ENCODE peak calls at places on chromosome 9, in five cellular contexts. K is HepG2, E is H1, D is GM12878, P is K562. F is an unnamed sample.

GRCh38 chr9:124559871-124560270 is 52.7 kb upstream of the NR5A1 start:
- DNase-seq in K (no peak), E (no peak), D (no peak), P (no peak), F (no peak)

GRCh38 chr9:34606190-34606589 is 5.7 kb downstream of the RPP25L start:
- DNase-seq in K (no peak), E (no peak), D (no peak), P (peak; percentile 61), F (no peak)

GRCh38 chr9:125908138-125908537 is 161.0 kb downstream of the PBX3 start:
- DNase-seq in K (no peak), E (no peak), D (no peak), P (no peak), F (no peak)

GRCh38 chr9:108444400-108445358 is 411.1 kb downstream of the ACTL7B start:
- DNase-seq in K (peak; percentile 72), E (no peak), D (no peak), P (no peak), F (peak; percentile 90)

GRCh38 chr9:75001719-75002421 is 26.2 kb downstream of the CARNMT1 start:
- DNase-seq in K (peak; percentile 99), E (no peak), D (peak; percentile 36), P (peak; percentile 80), F (peak; percentile 74)

GRCh38 chr9:81608289-81608657 is 81.1 kb downstream of the TLE1 start:
- DNase-seq in K (no peak), E (no peak), D (no peak), P (no peak), F (no peak)

GRCh38 chr9:100473271-100474081 is 527 bp downstream of the TMEFF1 start:
- DNase-seq in K (no peak), E (no peak), D (no peak), P (peak; percentile 46), F (no peak)

GRCh38 chr9:81423589-81424326 is 265.6 kb downstream of the TLE1 start:
- DNase-seq in K (no peak), E (no peak), D (no peak), P (no peak), F (no peak)

GRCh38 chr9:133106511-133107244 is 14.4 kb downstream of the RALGDS start:
- DNase-seq in K (no peak), E (no peak), D (no peak), P (no peak), F (no peak)

GRCh38 chr9:38177680-38178079 is 108.7 kb upstream of the SHB start:
- DNase-seq in K (no peak), E (no peak), D (no peak), P (no peak), F (no peak)

GRCh38 chr9:14530301-14530700 is 162.9 kb downstream of the ZDHHC21 start:
- DNase-seq in K (no peak), E (no peak), D (no peak), P (no peak), F (no peak)

GRCh38 chr9:7509586-7509985 is 290.0 kb downstream of the DMAC1 start:
- DNase-seq in K (no peak), E (no peak), D (no peak), P (no peak), F (no peak)

GRCh38 chr9:92639124-92639523 is 30.8 kb downstream of the IPPK start:
- DNase-seq in K (no peak), E (no peak), D (no peak), P (no peak), F (no peak)

GRCh38 chr9:2955616-2956015 is 111.7 kb upstream of the PUM3 start:
- DNase-seq in K (no peak), E (no peak), D (no peak), P (no peak), F (no peak)

GRCh38 chr9:130689572-130689936 is 4.0 kb upstream of the EXOSC2 start:
- DNase-seq in K (no peak), E (no peak), D (no peak), P (no peak), F (no peak)

GRCh38 chr9:109369285-109369684 is 48.4 kb upstream of the EPB41L4B start:
- DNase-seq in K (no peak), E (no peak), D (no peak), P (no peak), F (no peak)

GRCh38 chr9:135683401-135684034 is 15.8 kb downstream of the SOHLH1 start:
- DNase-seq in K (no peak), E (no peak), D (no peak), P (no peak), F (no peak)

GRCh38 chr9:107108367-107108766 is 174.7 kb upstream of the RAD23B start:
- DNase-seq in K (no peak), E (no peak), D (no peak), P (no peak), F (no peak)

GRCh38 chr9:136110082-136111061 is 8.3 kb downstream of the TMEM250 start:
- DNase-seq in K (no peak), E (no peak), D (no peak), P (peak; percentile 71), F (no peak)

GRCh38 chr9:96565684-96566360 is 53.8 kb downstream of the CDC14B start:
- DNase-seq in K (no peak), E (no peak), D (no peak), P (no peak), F (no peak)

GRCh38 chr9:130118841-130119520 is 53.2 kb upstream of the NCS1 start:
- DNase-seq in K (no peak), E (no peak), D (no peak), P (no peak), F (no peak)

GRCh38 chr9:69173891-69174644 is at the start of gene TJP2:
- DNase-seq in K (peak; percentile 54), E (no peak), D (no peak), P (peak; percentile 84), F (no peak)

GRCh38 chr9:126436545-126437269 is 110.1 kb downstream of the MVB12B start:
- DNase-seq in K (no peak), E (no peak), D (no peak), P (no peak), F (no peak)

GRCh38 chr9:14723301-14723700 is 768 bp upstream of the CER1 start:
- DNase-seq in K (no peak), E (no peak), D (no peak), P (no peak), F (no peak)

GRCh38 chr9:99167694-99168093 is 54.0 kb downstream of the ALG2 start:
- DNase-seq in K (no peak), E (no peak), D (no peak), P (no peak), F (no peak)

GRCh38 chr9:85213650-85214607 is 527.8 kb downstream of the AGTPBP1 start:
- DNase-seq in K (no peak), E (peak; percentile 13), D (no peak), P (no peak), F (no peak)

GRCh38 chr9:115167175-115167574 is 49.2 kb upstream of the TNC start:
- DNase-seq in K (no peak), E (no peak), D (no peak), P (no peak), F (no peak)

GRCh38 chr9:115165233-115165632 is 47.3 kb upstream of the TNC start:
- DNase-seq in K (no peak), E (no peak), D (no peak), P (no peak), F (no peak)

GRCh38 chr9:115172105-115172504 is 54.1 kb upstream of the TNC start:
- DNase-seq in K (no peak), E (no peak), D (no peak), P (no peak), F (no peak)

GRCh38 chr9:115169003-115169402 is 51.0 kb upstream of the TNC start:
- DNase-seq in K (no peak), E (no peak), D (no peak), P (no peak), F (no peak)

DNA sequence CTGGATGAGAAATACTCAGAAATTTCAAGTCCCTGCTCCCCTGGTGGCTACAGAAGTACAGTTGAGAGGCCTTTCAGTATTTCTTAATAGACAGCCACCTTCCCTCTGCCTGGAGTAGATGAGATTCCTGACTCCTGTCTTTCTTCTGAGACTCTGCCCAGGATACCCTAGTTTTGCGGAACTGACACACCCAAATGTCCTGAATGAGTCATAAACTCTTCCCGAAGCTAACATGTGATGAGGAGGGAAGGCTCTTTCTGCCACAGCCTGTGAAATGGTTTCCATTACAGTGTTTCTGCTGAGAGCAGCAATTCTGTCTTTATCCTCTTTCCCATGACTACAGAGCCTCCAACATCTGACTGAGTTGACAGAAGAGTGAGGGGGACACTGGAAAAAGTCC is 52.7 kb upstream of the TNC start:
- DNase-seq in K (no peak), E (no peak), D (no peak), P (no peak), F (peak; percentile 48)
- TF ChIP-seq SRF in K (no peak), E (no peak), D (no peak), P (no peak), F (no peak)

DNA sequence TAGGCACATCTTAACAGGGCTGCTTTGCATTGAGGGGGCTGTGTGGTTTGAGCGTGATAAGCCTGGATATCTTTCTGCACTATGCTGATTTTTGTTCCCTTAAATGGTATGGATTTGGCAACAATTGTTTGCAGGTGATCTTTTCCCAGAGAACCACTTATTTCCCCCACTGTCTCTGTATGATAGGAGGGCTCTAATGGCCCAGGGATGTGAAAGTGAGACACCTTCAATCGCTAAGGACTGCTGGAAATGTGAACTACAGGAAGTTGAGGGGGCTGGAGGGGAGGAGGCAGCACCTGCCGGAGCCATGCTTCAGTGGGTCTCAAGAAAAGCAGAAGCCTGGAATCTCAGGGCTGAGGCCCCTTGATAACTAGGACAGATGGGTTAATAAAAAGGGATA is 29.4 kb downstream of the SYK start:
- DNase-seq in K (no peak), E (no peak), D (peak; percentile 64), P (no peak), F (no peak)
- H3K4me3 ChIP-seq in K (no peak overlapping the region), E (no peak overlapping the region), D (peak overlapping the region; percentile 51), P (no peak overlapping the region), F (no peak overlapping the region)

GRCh38 chr9:134544388-134545212 is 97.0 kb upstream of the COL5A1 start:
- DNase-seq in K (peak; percentile 15), E (peak; percentile 36), D (no peak), P (no peak), F (no peak)
- TF ChIP-seq SRF in K (no peak), E (no peak), D (no peak), P (no peak), F (no peak)

GRCh38 chr9:655875-656274 is 185.6 kb upstream of the DMRT1 start:
- DNase-seq in K (no peak), E (no peak), D (no peak), P (no peak), F (no peak)

GRCh38 chr9:653856-654387 is 187.6 kb upstream of the DMRT1 start:
- DNase-seq in K (no peak), E (no peak), D (no peak), P (no peak), F (no peak)

GRCh38 chr9:652896-653295 is 188.6 kb upstream of the DMRT1 start:
- DNase-seq in K (no peak), E (no peak), D (no peak), P (no peak), F (no peak)

GRCh38 chr9:651372-651771 is 190.1 kb upstream of the DMRT1 start:
- DNase-seq in K (no peak), E (no peak), D (no peak), P (no peak), F (no peak)

DNA sequence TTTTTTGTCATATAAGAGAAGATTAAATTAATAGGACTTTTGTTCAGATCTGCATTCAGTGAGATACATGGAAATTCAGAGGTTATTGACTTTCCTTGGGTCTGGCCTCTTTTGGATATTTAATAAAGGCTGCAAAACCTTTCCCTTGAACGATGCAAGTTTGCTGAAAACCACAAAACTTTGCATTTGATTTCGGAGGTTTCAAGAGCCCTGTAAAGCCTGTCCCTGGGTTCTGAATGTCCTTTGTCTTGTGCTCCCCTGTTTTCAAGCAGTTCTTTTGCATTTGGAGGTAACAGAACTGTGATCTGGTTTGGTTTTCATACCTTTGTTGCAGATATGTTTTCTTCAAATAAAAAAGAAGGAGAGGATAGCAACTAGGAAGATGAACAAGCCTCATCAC is 188.1 kb upstream of the DMRT1 start:
- DNase-seq in K (no peak), E (no peak), D (no peak), P (no peak), F (no peak)
- H3K4me3 ChIP-seq in K (no peak overlapping the region), E (no peak overlapping the region), D (no peak overlapping the region), P (no peak overlapping the region), F (no peak overlapping the region)

F was measured in HCT116.